ENCODE peak calls at places on chromosomes 12 and 14, in six cellular contexts. One of them, this sample, is unnamed.

GRCh38 chr12:41286426-41286825 is 98.3 kb downstream of the PDZRN4 start:
- DNase-seq in NCI-H187: no peak
- DNase-seq in RCC 7860: no peak
- DNase-seq in GM18507: no peak
- DNase-seq in tibial artery: no peak
- DNase-seq in hypothalamus: no peak
- DNase-seq in this sample: no peak

GRCh38 chr12:9751204-9752144 is 9.2 kb downstream of the CD69 start:
- DNase-seq in hypothalamus: no peak
- DNase-seq in GM18507: no peak
- DNase-seq in NCI-H187: no peak
- DNase-seq in tibial artery: no peak
- DNase-seq in RCC 7860: peak
- DNase-seq in this sample: peak

GRCh38 chr14:39396448-39396847 is 35.8 kb downstream of the FBXO33 start:
- DNase-seq in RCC 7860: no peak
- DNase-seq in NCI-H187: no peak
- DNase-seq in hypothalamus: no peak
- DNase-seq in GM18507: no peak
- DNase-seq in tibial artery: no peak
- DNase-seq in this sample: no peak

GRCh38 chr14:31941487-31941886 is 135.6 kb upstream of the ARHGAP5 start:
- DNase-seq in hypothalamus: no peak
- DNase-seq in RCC 7860: no peak
- DNase-seq in GM18507: no peak
- DNase-seq in NCI-H187: no peak
- DNase-seq in tibial artery: no peak
- DNase-seq in this sample: no peak

GRCh38 chr12:42588981-42589464 is 523 bp downstream of the PRICKLE1 start:
- DNase-seq in hypothalamus: no peak
- DNase-seq in tibial artery: peak
- DNase-seq in NCI-H187: no peak
- DNase-seq in RCC 7860: peak
- DNase-seq in GM18507: no peak
- DNase-seq in this sample: peak

GRCh38 chr12:50960130-50960529 is 7.8 kb downstream of the HIGD1C start:
- DNase-seq in tibial artery: no peak
- DNase-seq in NCI-H187: no peak
- DNase-seq in hypothalamus: no peak
- DNase-seq in GM18507: no peak
- DNase-seq in RCC 7860: no peak
- DNase-seq in this sample: peak

GRCh38 chr12:127809236-127809635 is 457.7 kb upstream of the TMEM132C start:
- DNase-seq in tibial artery: no peak
- DNase-seq in hypothalamus: no peak
- DNase-seq in GM18507: no peak
- DNase-seq in NCI-H187: no peak
- DNase-seq in RCC 7860: peak
- DNase-seq in this sample: no peak

GRCh38 chr12:118015306-118015705 is 1.2 kb upstream of the RFC5 start:
- DNase-seq in tibial artery: no peak
- DNase-seq in NCI-H187: no peak
- DNase-seq in hypothalamus: no peak
- DNase-seq in GM18507: no peak
- DNase-seq in RCC 7860: no peak
- DNase-seq in this sample: no peak

GRCh38 chr14:72828604-72829003 is 65.3 kb downstream of the DPF3 start:
- DNase-seq in NCI-H187: no peak
- DNase-seq in tibial artery: no peak
- DNase-seq in RCC 7860: no peak
- DNase-seq in hypothalamus: no peak
- DNase-seq in GM18507: no peak
- DNase-seq in this sample: no peak

GRCh38 chr14:101776315-101776714 is 14.8 kb downstream of the PPP2R5C start:
- DNase-seq in NCI-H187: no peak
- DNase-seq in GM18507: no peak
- DNase-seq in hypothalamus: no peak
- DNase-seq in RCC 7860: no peak
- DNase-seq in tibial artery: no peak
- DNase-seq in this sample: peak

GRCh38 chr14:62694075-62694474 is 351.2 kb downstream of the KCNH5 start:
- DNase-seq in tibial artery: no peak
- DNase-seq in NCI-H187: no peak
- DNase-seq in hypothalamus: no peak
- DNase-seq in GM18507: no peak
- DNase-seq in RCC 7860: no peak
- DNase-seq in this sample: no peak

GRCh38 chr14:53542692-53543091 is 389.6 kb upstream of the DDHD1 start:
- DNase-seq in hypothalamus: no peak
- DNase-seq in RCC 7860: no peak
- DNase-seq in GM18507: no peak
- DNase-seq in NCI-H187: peak
- DNase-seq in tibial artery: no peak
- DNase-seq in this sample: no peak

GRCh38 chr12:129909051-129910020 is 5.5 kb upstream of the TMEM132D start:
- DNase-seq in hypothalamus: no peak
- DNase-seq in NCI-H187: no peak
- DNase-seq in RCC 7860: no peak
- DNase-seq in GM18507: no peak
- DNase-seq in tibial artery: no peak
- DNase-seq in this sample: no peak

GRCh38 chr12:52811191-52812072 is 2.5 kb downstream of the KRT4 start:
- DNase-seq in GM18507: no peak
- DNase-seq in NCI-H187: no peak
- DNase-seq in hypothalamus: no peak
- DNase-seq in RCC 7860: no peak
- DNase-seq in tibial artery: no peak
- DNase-seq in this sample: no peak

GRCh38 chr14:22438742-22439141 is 150.3 kb downstream of the DAD1 start:
- DNase-seq in hypothalamus: no peak
- DNase-seq in RCC 7860: no peak
- DNase-seq in GM18507: no peak
- DNase-seq in NCI-H187: no peak
- DNase-seq in tibial artery: no peak
- DNase-seq in this sample: no peak

GRCh38 chr12:5796171-5797091 is 148.6 kb downstream of the ANO2 start:
- DNase-seq in RCC 7860: no peak
- DNase-seq in hypothalamus: no peak
- DNase-seq in NCI-H187: no peak
- DNase-seq in tibial artery: no peak
- DNase-seq in GM18507: no peak
- DNase-seq in this sample: peak

GRCh38 chr12:124861492-124861891 is 2.2 kb downstream of the SCARB1 start:
- DNase-seq in GM18507: no peak
- DNase-seq in tibial artery: peak
- DNase-seq in NCI-H187: no peak
- DNase-seq in RCC 7860: no peak
- DNase-seq in hypothalamus: peak
- DNase-seq in this sample: no peak

GRCh38 chr12:55743131-55743921 is 404 bp downstream of the GDF11 start:
- DNase-seq in RCC 7860: peak
- DNase-seq in NCI-H187: no peak
- DNase-seq in hypothalamus: no peak
- DNase-seq in GM18507: no peak
- DNase-seq in tibial artery: no peak
- DNase-seq in this sample: peak

GRCh38 chr14:56131004-56131864 is 13.0 kb downstream of the PELI2 start:
- DNase-seq in tibial artery: no peak
- DNase-seq in GM18507: no peak
- DNase-seq in hypothalamus: no peak
- DNase-seq in NCI-H187: no peak
- DNase-seq in RCC 7860: no peak
- DNase-seq in this sample: no peak

GRCh38 chr12:68871899-68872298 is 61.1 kb downstream of the CPM start:
- DNase-seq in GM18507: no peak
- DNase-seq in hypothalamus: no peak
- DNase-seq in NCI-H187: no peak
- DNase-seq in tibial artery: no peak
- DNase-seq in RCC 7860: no peak
- DNase-seq in this sample: peak

GRCh38 chr12:124961055-124961454 is 27.9 kb downstream of the DHX37 start:
- DNase-seq in GM18507: no peak
- DNase-seq in hypothalamus: no peak
- DNase-seq in RCC 7860: no peak
- DNase-seq in tibial artery: no peak
- DNase-seq in NCI-H187: no peak
- DNase-seq in this sample: no peak

GRCh38 chr14:52000019-52000582 is 10.8 kb downstream of the RTRAF start:
- DNase-seq in RCC 7860: no peak
- DNase-seq in hypothalamus: no peak
- DNase-seq in tibial artery: no peak
- DNase-seq in GM18507: no peak
- DNase-seq in NCI-H187: no peak
- DNase-seq in this sample: no peak

GRCh38 chr14:50425816-50426215 is 29.1 kb upstream of the CDKL1 start:
- DNase-seq in NCI-H187: no peak
- DNase-seq in hypothalamus: no peak
- DNase-seq in GM18507: no peak
- DNase-seq in RCC 7860: no peak
- DNase-seq in tibial artery: no peak
- DNase-seq in this sample: no peak

GRCh38 chr14:94474581-94475031 is 1.4 kb downstream of the SERPINA9 start:
- DNase-seq in RCC 7860: no peak
- DNase-seq in GM18507: no peak
- DNase-seq in NCI-H187: no peak
- DNase-seq in hypothalamus: no peak
- DNase-seq in tibial artery: no peak
- DNase-seq in this sample: no peak

GRCh38 chr12:9906888-9907287 is 25.3 kb downstream of the CLEC2A start:
- DNase-seq in hypothalamus: no peak
- DNase-seq in NCI-H187: no peak
- DNase-seq in tibial artery: no peak
- DNase-seq in GM18507: no peak
- DNase-seq in RCC 7860: no peak
- DNase-seq in this sample: no peak

This sample was measured in OCI-LY7.